ENCODE peak calls at places on chromosomes 6 and 20, in four cellular contexts. R is ovary, X is esophagus muscularis mucosa, F is heart left ventricle. A is an unnamed sample. For H3K9me3, the result is how much of the 10 kb centered on the place peaks cover.

GRCh38 chr6:137095651-137096238 is 51.0 kb upstream of the IL20RA start:
- DNase-seq in R (no peak), X (no peak), F (no peak), A (no peak)

GRCh38 chr6:8953310-8953709 is 518.0 kb upstream of the SLC35B3 start:
- DNase-seq in R (no peak), X (no peak), F (no peak), A (no peak)

GRCh38 chr20:49646126-49646525 is 67.6 kb downstream of the B4GALT5 start:
- DNase-seq in R (no peak), X (no peak), F (no peak), A (no peak)

GRCh38 chr6:84467296-84467695 is 239.9 kb upstream of the CEP162 start:
- DNase-seq in R (no peak), X (no peak), F (no peak), A (no peak)

GRCh38 chr20:61982951-61983315 is 82.7 kb downstream of the TAF4 start:
- DNase-seq in R (no peak), X (no peak), F (no peak), A (no peak)

GRCh38 chr6:141288947-141289346 is 843.8 kb upstream of the GJE1 start:
- DNase-seq in R (no peak), X (no peak), F (no peak), A (no peak)

GRCh38 chr20:7980332-7981046 is 39.1 kb downstream of the TMX4 start:
- DNase-seq in R (no peak), X (no peak), F (no peak), A (peak)

GRCh38 chr6:107819217-107819616 is 4.9 kb downstream of the SCML4 start:
- DNase-seq in R (no peak), X (no peak), F (no peak), A (no peak)

GRCh38 chr20:46872315-46873211 is 22.1 kb upstream of the EYA2 start:
- DNase-seq in R (no peak), X (no peak), F (no peak), A (peak)

DNA sequence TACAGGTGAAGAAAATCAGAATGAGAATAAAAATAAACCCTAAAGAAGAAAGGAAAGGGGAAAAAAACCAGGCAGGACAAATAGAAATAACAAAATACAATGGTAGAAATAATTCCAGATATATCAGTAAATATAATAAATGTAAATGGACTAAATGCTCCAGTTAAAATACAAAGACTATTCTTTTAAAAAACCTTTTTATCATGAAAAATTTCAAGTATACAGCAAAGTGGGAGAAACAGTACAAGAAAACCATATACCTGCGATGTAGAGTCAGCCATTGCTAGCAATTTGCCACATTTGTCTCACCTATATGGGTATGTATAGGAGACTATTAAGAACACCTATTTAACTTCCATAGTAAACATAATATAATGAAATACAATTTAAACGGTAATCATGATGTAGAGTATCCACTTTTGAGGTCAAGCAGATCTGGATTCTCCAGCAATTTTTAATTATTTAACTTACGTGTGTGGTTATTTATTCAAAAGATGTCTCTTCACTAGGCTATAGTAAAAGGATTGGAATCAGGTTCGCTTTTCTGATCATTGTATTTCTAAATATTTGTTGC is 914 bp upstream of the VAPB start:
- DNase-seq in R (no peak), X (no peak), F (no peak), A (no peak)
- H3K4me3 ChIP-seq in R (peak), X (peak), F (peak), A (peak)

GRCh38 chr6:32894085-32895005 is 40.4 kb downstream of the PSMB9 start:
- DNase-seq in R (peak), X (peak), F (peak), A (peak)
- TF ChIP-seq POLR2A in R (peak), X (peak), F (peak), A (no peak)

GRCh38 chr6:65903992-65904391 is 197.0 kb upstream of the EYS start:
- DNase-seq in R (no peak), X (no peak), F (no peak), A (no peak)
- H3K9me3 ChIP-seq in R (under half), X (under half), F (under half), A (under half)

GRCh38 chr6:142941018-142941417 is 4.0 kb downstream of the HIVEP2 start:
- DNase-seq in R (no peak), X (no peak), F (no peak), A (no peak)

GRCh38 chr6:142942238-142942637 is 2.7 kb downstream of the HIVEP2 start:
- DNase-seq in R (no peak), X (no peak), F (no peak), A (no peak)

GRCh38 chr6:142940487-142940886 is 4.5 kb downstream of the HIVEP2 start:
- DNase-seq in R (no peak), X (no peak), F (no peak), A (no peak)

GRCh38 chr6:142935553-142936517 is 9.1 kb downstream of the HIVEP2 start:
- DNase-seq in R (no peak), X (no peak), F (no peak), A (no peak)

GRCh38 chr6:142938510-142938909 is 6.5 kb downstream of the HIVEP2 start:
- DNase-seq in R (no peak), X (no peak), F (no peak), A (no peak)
- H3K4me3 ChIP-seq in R (no peak), X (no peak), F (no peak), A (no peak)

GRCh38 chr6:73388433-73388799 is 6.2 kb upstream of the DDX43 start:
- DNase-seq in R (no peak), X (no peak), F (no peak), A (no peak)

GRCh38 chr6:73391735-73392134 is 2.9 kb upstream of the DDX43 start:
- DNase-seq in R (no peak), X (no peak), F (no peak), A (no peak)

GRCh38 chr6:73389854-73390253 is 4.8 kb upstream of the DDX43 start:
- DNase-seq in R (no peak), X (no peak), F (no peak), A (no peak)

GRCh38 chr6:73393278-73393677 is 1.4 kb upstream of the DDX43 start:
- DNase-seq in R (no peak), X (no peak), F (no peak), A (no peak)

DNA sequence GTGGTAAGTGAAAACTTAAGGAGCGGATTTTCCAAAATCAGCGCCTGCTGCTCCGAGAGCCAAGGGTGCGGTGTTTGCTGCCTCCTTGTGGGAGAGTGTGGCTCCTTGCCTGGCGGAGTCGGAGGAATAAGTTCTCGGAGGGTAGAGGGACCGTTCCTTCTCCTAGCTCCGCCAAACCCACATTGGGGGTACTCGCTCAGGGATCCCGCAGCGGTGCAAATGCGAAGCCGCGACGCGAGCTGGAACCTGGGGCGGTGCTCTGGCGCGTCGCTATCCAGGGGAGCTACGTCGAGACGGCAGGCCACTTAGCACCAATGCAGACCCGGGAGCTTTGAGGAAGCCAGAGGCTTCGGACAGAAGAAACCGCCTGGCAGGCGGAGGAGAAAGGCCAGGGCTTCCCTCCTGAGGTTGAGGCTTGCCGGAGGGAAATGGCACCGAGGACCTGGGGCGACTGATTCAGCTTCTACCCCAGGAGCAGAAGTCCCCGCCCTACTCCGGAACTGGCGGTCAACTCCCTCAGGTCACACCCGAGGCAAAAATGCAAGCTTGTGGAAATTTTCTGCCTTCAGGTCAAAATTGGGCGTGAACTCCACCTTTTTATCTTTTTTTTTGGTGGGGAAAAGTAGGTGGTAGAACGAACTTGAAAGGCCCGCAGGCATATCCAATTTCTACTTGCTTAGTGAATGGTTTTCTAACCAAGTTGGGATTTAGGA is 5.7 kb upstream of the DDX43 start:
- DNase-seq in R (peak), X (no peak), F (peak), A (peak)
- TF ChIP-seq POLR2A in R (no peak), X (no peak), F (no peak), A (no peak)

GRCh38 chr20:2259731-2260130 is 36.1 kb upstream of the TGM3 start:
- DNase-seq in R (no peak), X (no peak), F (no peak), A (no peak)

GRCh38 chr20:2256132-2256531 is 39.7 kb upstream of the TGM3 start:
- DNase-seq in R (no peak), X (no peak), F (no peak), A (no peak)

GRCh38 chr20:2249935-2250334 is 45.9 kb upstream of the TGM3 start:
- DNase-seq in R (no peak), X (no peak), F (no peak), A (no peak)

GRCh38 chr20:2252419-2253060 is 43.3 kb upstream of the TGM3 start:
- DNase-seq in R (no peak), X (no peak), F (no peak), A (no peak)

GRCh38 chr20:2254333-2254732 is 41.5 kb upstream of the TGM3 start:
- DNase-seq in R (no peak), X (no peak), F (no peak), A (no peak)
- H3K9me3 ChIP-seq in R (under half), X (under half), F (under half), A (under half)

GRCh38 chr6:109360281-109360680 is 22.0 kb downstream of the CD164 start:
- DNase-seq in R (no peak), X (no peak), F (no peak), A (no peak)

GRCh38 chr6:109362102-109362884 is 20.0 kb downstream of the CD164 start:
- DNase-seq in R (no peak), X (no peak), F (no peak), A (no peak)

GRCh38 chr6:109360791-109361190 is 21.5 kb downstream of the CD164 start:
- DNase-seq in R (no peak), X (no peak), F (no peak), A (no peak)

GRCh38 chr6:109359248-109359647 is 23.0 kb downstream of the CD164 start:
- DNase-seq in R (no peak), X (no peak), F (no peak), A (no peak)

DNA sequence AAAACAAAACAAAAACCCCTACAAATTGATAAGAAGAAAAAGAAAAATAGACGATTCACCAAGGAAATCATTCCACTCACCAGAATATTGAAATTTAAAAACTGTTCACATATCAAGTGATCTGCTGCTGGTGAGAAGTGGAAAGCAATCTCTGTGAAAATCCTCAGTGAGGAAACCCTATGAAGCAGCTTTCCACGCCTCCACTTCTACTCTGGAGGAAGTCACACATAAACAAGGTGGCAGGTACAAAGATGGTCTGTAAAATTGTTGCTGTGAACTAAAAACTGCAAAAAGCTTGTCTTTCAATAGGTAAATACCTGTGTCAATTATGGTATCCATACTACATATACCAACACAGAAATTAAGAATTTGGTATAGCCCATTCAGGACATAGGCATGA is 18.5 kb downstream of the CD164 start:
- DNase-seq in R (no peak), X (no peak), F (no peak), A (no peak)
- H3K4me3 ChIP-seq in R (no peak), X (no peak), F (no peak), A (no peak)

GRCh38 chr6:144796070-144796469 is 510.9 kb downstream of the UTRN start:
- DNase-seq in R (no peak), X (no peak), F (no peak), A (no peak)
- TF ChIP-seq POLR2A in R (no peak), X (no peak), F (no peak), A (no peak)

DNA sequence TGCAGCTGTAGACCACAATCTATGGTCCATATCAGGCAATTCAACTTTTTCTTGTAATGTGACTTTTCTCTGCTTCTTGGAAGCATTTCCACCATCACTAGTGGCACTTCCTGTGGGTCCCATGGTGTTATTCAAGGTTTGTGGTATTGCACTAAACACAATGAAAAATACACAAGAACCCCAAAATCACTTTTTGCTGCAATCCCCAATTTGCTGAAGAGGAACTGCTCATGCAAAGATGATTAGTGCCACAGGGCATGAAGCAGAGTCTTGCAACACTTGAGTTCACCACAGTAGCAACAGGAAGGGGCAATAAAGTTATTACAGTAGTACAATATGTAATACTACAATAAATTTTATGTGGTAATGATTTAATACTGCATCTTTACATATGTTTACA is 16.8 kb upstream of the TAAR1 start:
- DNase-seq in R (no peak), X (no peak), F (no peak), A (no peak)
- H3K9me3 ChIP-seq in R (under half), X (under half), F (under half), A (under half)

A was measured in testis.